ENCODE peak calls at places on chromosomes 13 and 19, in nine cellular contexts. S is Peyer's patch, R is heart right ventricle, H is psoas muscle, Y is uterus, Z is pancreas, T is gastrocnemius medialis, N is foreskin keratinocyte, M is colonic mucosa. B is an unnamed sample. For H3K4me1, the result is how much of the 10 kb centered on the place peaks cover.

GRCh38 chr19:11268783-11269267 is 6.5 kb upstream of the DOCK6 start:
- DNase-seq in S (no peak), R (peak), H (peak), Y (peak), Z (no peak), T (peak), N (peak), M (peak), B (peak)

GRCh38 chr19:38741670-38742069 is 2.6 kb downstream of the CAPN12 start:
- DNase-seq in S (no peak), R (no peak), H (no peak), Y (no peak), Z (no peak), T (no peak), N (no peak), M (no peak), B (no peak)

GRCh38 chr19:13143135-13143534 is 7.0 kb downstream of the STX10 start:
- DNase-seq in S (no peak), R (no peak), H (no peak), Y (no peak), Z (no peak), T (no peak), N (peak), M (no peak), B (no peak)

GRCh38 chr13:113941571-113942191 is 32.2 kb downstream of the C13orf46 start:
- DNase-seq in S (peak), R (no peak), H (peak), Y (no peak), Z (no peak), T (no peak), N (peak), M (no peak), B (no peak)

GRCh38 chr13:77391475-77391874 is 64.6 kb upstream of the MYCBP2 start:
- DNase-seq in S (no peak), R (no peak), H (no peak), Y (no peak), Z (no peak), T (no peak), N (peak), M (no peak), B (no peak)

GRCh38 chr13:109704771-109705628 is 81.4 kb downstream of the IRS2 start:
- DNase-seq in S (no peak), R (peak), H (peak), Y (no peak), Z (no peak), T (peak), N (no peak), M (peak), B (no peak)

GRCh38 chr19:56117889-56118288 is 3.2 kb downstream of the ZNF787 start:
- DNase-seq in S (no peak), R (no peak), H (no peak), Y (no peak), Z (no peak), T (no peak), N (no peak), M (no peak), B (peak)

GRCh38 chr19:51479531-51480331 is 1.4 kb downstream of the CEACAM18 start:
- DNase-seq in S (no peak), R (no peak), H (no peak), Y (no peak), Z (no peak), T (no peak), N (no peak), M (no peak), B (no peak)

GRCh38 chr13:66778461-66778860 is 451.7 kb downstream of the PCDH9 start:
- DNase-seq in S (no peak), R (no peak), H (no peak), Y (no peak), Z (no peak), T (no peak), N (no peak), M (no peak), B (no peak)

GRCh38 chr19:32976223-32976805 is 4.3 kb downstream of the FAAP24 start:
- DNase-seq in S (peak), R (peak), H (peak), Y (peak), Z (peak), T (no peak), N (peak), M (peak), B (no peak)

GRCh38 chr13:113951246-113951999 is 22.5 kb downstream of the C13orf46 start:
- DNase-seq in S (peak), R (peak), H (peak), Y (peak), Z (peak), T (peak), N (peak), M (peak), B (peak)

GRCh38 chr19:13091400-13092161 is 11.1 kb downstream of the LYL1 start:
- DNase-seq in S (no peak), R (peak), H (peak), Y (peak), Z (no peak), T (no peak), N (no peak), M (no peak), B (no peak)

GRCh38 chr13:51803422-51804294 is at the start of gene DHRS12:
- DNase-seq in S (peak), R (peak), H (peak), Y (peak), Z (peak), T (peak), N (peak), M (peak), B (peak)

GRCh38 chr13:40786568-40786996 is 2.8 kb upstream of the SLC25A15 start:
- DNase-seq in S (no peak), R (no peak), H (no peak), Y (no peak), Z (no peak), T (no peak), N (no peak), M (no peak), B (peak)

GRCh38 chr19:16381756-16382401 is 57.3 kb downstream of the KLF2 start:
- DNase-seq in S (peak), R (peak), H (peak), Y (peak), Z (no peak), T (peak), N (no peak), M (no peak), B (peak)

GRCh38 chr13:75440100-75440499 is 41.9 kb downstream of the TBC1D4 start:
- DNase-seq in S (no peak), R (no peak), H (no peak), Y (no peak), Z (no peak), T (no peak), N (no peak), M (peak), B (no peak)

GRCh38 chr19:6268382-6268771 is 11.4 kb downstream of the MLLT1 start:
- DNase-seq in S (no peak), R (no peak), H (no peak), Y (no peak), Z (no peak), T (no peak), N (no peak), M (no peak), B (no peak)
- H3K4me1 ChIP-seq in S (under half), R (under half), H (under half), Y (under half), Z (under half), T (under half), N (under half), M (under half), B (half or more)

GRCh38 chr13:45464141-45464686 is 525 bp upstream of the COG3 start:
- DNase-seq in S (no peak), R (no peak), H (no peak), Y (no peak), Z (peak), T (no peak), N (no peak), M (peak), B (no peak)
- TF ChIP-seq CTCF in S (no peak), R (no peak), H (no peak), Y (no peak), Z (no peak), T (no peak), N (no peak), M (no peak), B (no peak)

DNA sequence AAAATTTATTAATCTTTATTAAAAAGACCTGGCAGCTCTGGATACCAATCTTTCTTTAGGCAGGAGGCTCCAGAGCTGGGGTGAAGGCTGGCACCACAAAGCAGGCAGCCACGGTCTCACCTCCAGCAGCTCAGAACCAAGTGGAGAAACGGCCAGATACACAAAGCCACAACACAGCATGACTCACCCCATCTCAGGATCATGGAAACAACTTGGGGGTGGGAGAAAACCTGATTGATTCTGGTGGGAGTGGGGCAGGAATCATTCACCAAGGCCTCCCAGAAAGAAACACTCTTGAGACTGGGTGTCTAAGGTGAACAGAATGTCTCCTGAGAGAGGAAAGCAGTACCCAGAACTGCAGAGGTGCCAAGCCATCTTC is 64.2 kb downstream of the CRYL1 start:
- DNase-seq in S (no peak), R (no peak), H (no peak), Y (no peak), Z (no peak), T (no peak), N (peak), M (no peak), B (no peak)
- H3K27ac ChIP-seq in S (no peak), R (peak), H (no peak), Y (peak), Z (no peak), T (no peak), N (no peak), M (no peak), B (peak)

DNA sequence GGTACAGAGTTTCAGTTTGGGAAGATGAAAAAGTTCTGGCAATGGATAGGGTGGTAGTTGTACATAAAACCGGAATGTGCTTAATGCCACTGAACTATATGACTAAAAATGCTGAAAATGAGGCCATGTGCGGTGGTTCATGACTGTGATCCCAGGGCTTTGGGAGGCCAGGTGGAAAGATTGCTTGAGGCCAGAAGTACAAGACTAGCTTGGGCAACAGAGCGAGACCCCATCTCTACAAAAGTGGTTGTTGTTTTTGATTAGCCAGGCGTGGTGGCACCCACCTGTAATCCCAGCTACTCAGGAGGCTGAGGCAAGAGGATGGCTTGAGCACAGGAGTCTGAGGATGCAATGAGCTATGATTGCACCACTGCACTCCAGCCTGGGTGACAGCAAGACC is 12.8 kb downstream of the SMAD9 start:
- DNase-seq in S (no peak), R (no peak), H (no peak), Y (no peak), Z (no peak), T (no peak), N (no peak), M (no peak), B (no peak)
- H3K4me1 ChIP-seq in S (under half), R (under half), H (under half), Y (under half), Z (under half), T (under half), N (under half), M (under half), B (under half)

DNA sequence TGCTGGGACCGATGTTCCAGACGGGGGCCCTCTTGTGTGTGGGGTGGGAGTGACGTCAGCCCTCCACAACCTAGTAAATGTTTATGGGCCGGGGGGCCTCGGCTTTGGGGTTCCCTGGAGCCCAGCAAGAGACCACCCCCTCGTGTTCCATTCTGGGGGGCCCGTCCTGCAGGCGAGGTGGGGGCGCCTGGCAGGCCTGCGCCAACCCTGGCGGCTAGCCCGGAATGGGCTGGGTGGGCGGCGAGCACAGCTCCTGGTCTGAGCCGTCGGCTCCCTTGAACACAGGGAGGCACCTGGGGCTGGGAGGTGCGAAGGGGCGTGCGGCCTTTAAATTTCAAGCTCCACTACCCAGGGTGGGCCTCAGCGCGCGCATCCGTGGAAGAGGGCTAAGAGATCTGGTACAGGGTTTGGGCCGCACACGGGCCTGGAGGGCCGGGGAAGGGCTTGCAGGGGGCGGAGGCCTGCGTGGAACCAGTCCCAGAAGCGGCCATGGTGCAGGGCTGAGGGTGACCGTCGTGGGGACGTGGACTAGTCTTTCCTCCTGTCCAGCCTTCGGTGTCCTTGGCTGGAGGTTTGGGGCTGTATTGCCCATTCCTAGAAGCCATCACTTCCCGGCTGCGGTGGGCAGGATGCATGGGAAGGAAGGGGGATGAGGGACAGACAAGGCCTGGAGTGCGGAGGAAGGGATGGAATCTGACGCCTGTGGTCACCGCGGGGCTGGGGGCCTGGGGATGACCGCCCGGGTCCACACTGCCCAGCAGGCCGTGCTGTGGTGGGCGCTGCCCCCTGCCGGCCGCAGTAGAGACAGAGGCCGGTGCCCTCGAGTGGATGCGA is 11.4 kb downstream of the NDUFA11 start:
- DNase-seq in S (peak), R (peak), H (no peak), Y (no peak), Z (peak), T (no peak), N (no peak), M (peak), B (no peak)
- TF ChIP-seq CTCF in S (no peak), R (peak), H (peak), Y (peak), Z (peak), T (peak), N (peak), M (peak), B (peak)

GRCh38 chr13:32647926-32648325 is 61.7 kb downstream of the PDS5B start:
- DNase-seq in S (no peak), R (no peak), H (no peak), Y (no peak), Z (no peak), T (no peak), N (no peak), M (no peak), B (no peak)
- H3K27ac ChIP-seq in S (no peak), R (no peak), H (no peak), Y (no peak), Z (no peak), T (no peak), N (no peak), M (no peak), B (no peak)

GRCh38 chr19:3408996-3409345 is 42.6 kb downstream of the NFIC start:
- DNase-seq in S (no peak), R (no peak), H (peak), Y (no peak), Z (no peak), T (no peak), N (no peak), M (no peak), B (no peak)

GRCh38 chr19:3407556-3408516 is 41.5 kb downstream of the NFIC start:
- DNase-seq in S (no peak), R (peak), H (peak), Y (peak), Z (no peak), T (peak), N (no peak), M (no peak), B (no peak)

GRCh38 chr19:3412066-3412465 is 45.7 kb downstream of the NFIC start:
- DNase-seq in S (no peak), R (no peak), H (peak), Y (no peak), Z (no peak), T (no peak), N (no peak), M (no peak), B (no peak)

GRCh38 chr19:3411636-3412035 is 45.3 kb downstream of the NFIC start:
- DNase-seq in S (no peak), R (no peak), H (peak), Y (no peak), Z (no peak), T (peak), N (no peak), M (no peak), B (no peak)

GRCh38 chr19:3409346-3410064 is 43.1 kb downstream of the NFIC start:
- DNase-seq in S (no peak), R (peak), H (peak), Y (peak), Z (peak), T (peak), N (no peak), M (no peak), B (peak)
- H3K4me1 ChIP-seq in S (under half), R (under half), H (under half), Y (under half), Z (under half), T (half or more), N (under half), M (under half), B (half or more)

DNA sequence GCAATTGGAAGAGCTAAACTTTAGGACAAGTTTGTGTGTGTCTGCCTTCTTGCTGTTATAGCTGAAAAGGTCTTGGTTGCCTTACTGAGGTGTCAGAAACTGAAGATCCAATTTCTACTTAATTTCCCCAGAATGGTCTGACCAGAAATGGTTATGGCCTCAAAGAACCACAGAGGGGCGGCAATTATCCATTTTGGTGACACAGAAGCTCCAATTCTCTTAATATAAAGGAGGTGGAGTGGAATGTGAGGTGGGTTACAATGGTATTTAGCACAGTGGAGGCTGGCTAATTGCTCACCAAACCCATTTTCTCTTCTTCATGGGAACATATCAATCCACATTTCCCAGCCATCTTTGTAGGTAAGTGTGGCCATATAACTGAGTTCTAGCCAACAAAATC is 1157.2 kb downstream of the OLFM4 start:
- DNase-seq in S (no peak), R (no peak), H (no peak), Y (no peak), Z (no peak), T (no peak), N (no peak), M (no peak), B (no peak)
- TF ChIP-seq CTCF in S (no peak), R (no peak), H (no peak), Y (no peak), Z (no peak), T (no peak), N (peak), M (no peak), B (no peak)

DNA sequence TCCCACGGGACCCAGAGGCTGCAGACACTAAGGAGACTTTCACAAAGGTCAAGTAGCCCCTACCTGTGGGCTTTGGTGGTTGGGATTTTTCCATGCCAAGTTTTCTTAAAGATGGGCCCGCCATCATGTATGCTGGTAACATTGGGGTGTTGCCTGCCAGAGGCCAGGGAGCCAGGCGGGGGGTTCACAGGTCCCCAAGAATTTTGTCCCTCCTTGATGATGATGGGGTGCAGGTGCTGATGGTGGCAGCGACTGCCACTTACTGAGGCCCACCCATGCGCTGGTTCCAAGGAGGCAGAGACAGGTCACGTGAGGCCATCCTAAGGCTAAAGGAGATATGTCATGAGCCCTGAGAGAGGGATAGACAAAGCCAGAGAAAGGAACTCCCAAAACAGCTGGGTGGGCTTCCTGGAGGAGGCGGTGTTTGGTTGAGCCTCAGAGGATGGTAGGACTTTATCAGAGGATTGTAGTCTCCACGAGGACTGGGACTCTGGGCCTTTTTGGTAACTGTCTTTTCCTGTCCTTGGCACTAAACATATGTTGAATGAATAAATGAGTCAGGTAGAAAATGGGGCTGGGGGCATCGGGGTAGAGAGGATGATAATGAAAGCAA is 14.4 kb downstream of the PLEKHF1 start:
- DNase-seq in S (no peak), R (no peak), H (no peak), Y (no peak), Z (no peak), T (no peak), N (no peak), M (no peak), B (no peak)
- H3K27ac ChIP-seq in S (peak), R (peak), H (peak), Y (peak), Z (no peak), T (peak), N (no peak), M (no peak), B (peak)

B was measured in suprapubic skin.